ENCODE peak calls at places on chromosome 21, in four cellular contexts. One of them, this sample, is unnamed.

GRCh38 chr21:16011719-16012118 is 281.9 kb downstream of the USP25 start:
- DNase-seq in fibroblast of lung: no peak
- DNase-seq in astrocyte: no peak
- DNase-seq in neural progenitor cell: no peak
- DNase-seq in this sample: no peak

GRCh38 chr21:26977741-26978140 is 10.9 kb upstream of the ADAMTS5 start:
- DNase-seq in fibroblast of lung: peak; percentile 32
- DNase-seq in astrocyte: peak; percentile 22
- DNase-seq in neural progenitor cell: no peak
- DNase-seq in this sample: no peak

GRCh38 chr21:31668651-31669491 is 9.4 kb downstream of the SOD1 start:
- DNase-seq in fibroblast of lung: no peak
- DNase-seq in astrocyte: no peak
- DNase-seq in neural progenitor cell: no peak
- DNase-seq in this sample: no peak

GRCh38 chr21:26557106-26557505 is 16.0 kb downstream of the CYYR1 start:
- DNase-seq in fibroblast of lung: no peak
- DNase-seq in astrocyte: no peak
- DNase-seq in neural progenitor cell: no peak
- DNase-seq in this sample: no peak

GRCh38 chr21:16912075-16912474 is 600.8 kb upstream of the CXADR start:
- DNase-seq in fibroblast of lung: peak; percentile 85
- DNase-seq in astrocyte: peak; percentile 84
- DNase-seq in neural progenitor cell: no peak
- DNase-seq in this sample: no peak

GRCh38 chr21:23968722-23969647 is 1638.3 kb downstream of the MRPL39 start:
- DNase-seq in fibroblast of lung: peak; percentile 12
- DNase-seq in astrocyte: no peak
- DNase-seq in neural progenitor cell: peak; percentile 35
- DNase-seq in this sample: peak; percentile 7

GRCh38 chr21:46557469-46557868 is 47.4 kb downstream of the S100B start:
- DNase-seq in fibroblast of lung: no peak
- DNase-seq in astrocyte: no peak
- DNase-seq in neural progenitor cell: no peak
- DNase-seq in this sample: no peak

GRCh38 chr21:18603246-18603645 is 199.7 kb upstream of the TMPRSS15 start:
- DNase-seq in fibroblast of lung: no peak
- DNase-seq in astrocyte: no peak
- DNase-seq in neural progenitor cell: no peak
- DNase-seq in this sample: no peak

GRCh38 chr21:22224261-22224660 is 1226.1 kb downstream of the NCAM2 start:
- DNase-seq in fibroblast of lung: no peak
- DNase-seq in astrocyte: no peak
- DNase-seq in neural progenitor cell: no peak
- DNase-seq in this sample: no peak

GRCh38 chr21:29231781-29232548 is 66.8 kb upstream of the BACH1 start:
- DNase-seq in fibroblast of lung: no peak
- DNase-seq in astrocyte: no peak
- DNase-seq in neural progenitor cell: no peak
- DNase-seq in this sample: no peak

GRCh38 chr21:36479415-36480402 is at the start of gene CLDN14:
- DNase-seq in fibroblast of lung: peak; percentile 36
- DNase-seq in astrocyte: no peak
- DNase-seq in neural progenitor cell: no peak
- DNase-seq in this sample: no peak

GRCh38 chr21:26846036-26846931 is 1.1 kb upstream of the ADAMTS1 start:
- DNase-seq in fibroblast of lung: peak; percentile 65
- DNase-seq in astrocyte: peak; percentile 47
- DNase-seq in neural progenitor cell: peak; percentile 79
- DNase-seq in this sample: no peak

GRCh38 chr21:36097427-36098230 is 27.8 kb downstream of the CBR1 start:
- DNase-seq in fibroblast of lung: peak; percentile 71
- DNase-seq in astrocyte: peak; percentile 64
- DNase-seq in neural progenitor cell: no peak
- DNase-seq in this sample: no peak

GRCh38 chr21:40245021-40245420 is 377.8 kb downstream of the PCP4 start:
- DNase-seq in fibroblast of lung: no peak
- DNase-seq in astrocyte: no peak
- DNase-seq in neural progenitor cell: no peak
- DNase-seq in this sample: no peak

DNA sequence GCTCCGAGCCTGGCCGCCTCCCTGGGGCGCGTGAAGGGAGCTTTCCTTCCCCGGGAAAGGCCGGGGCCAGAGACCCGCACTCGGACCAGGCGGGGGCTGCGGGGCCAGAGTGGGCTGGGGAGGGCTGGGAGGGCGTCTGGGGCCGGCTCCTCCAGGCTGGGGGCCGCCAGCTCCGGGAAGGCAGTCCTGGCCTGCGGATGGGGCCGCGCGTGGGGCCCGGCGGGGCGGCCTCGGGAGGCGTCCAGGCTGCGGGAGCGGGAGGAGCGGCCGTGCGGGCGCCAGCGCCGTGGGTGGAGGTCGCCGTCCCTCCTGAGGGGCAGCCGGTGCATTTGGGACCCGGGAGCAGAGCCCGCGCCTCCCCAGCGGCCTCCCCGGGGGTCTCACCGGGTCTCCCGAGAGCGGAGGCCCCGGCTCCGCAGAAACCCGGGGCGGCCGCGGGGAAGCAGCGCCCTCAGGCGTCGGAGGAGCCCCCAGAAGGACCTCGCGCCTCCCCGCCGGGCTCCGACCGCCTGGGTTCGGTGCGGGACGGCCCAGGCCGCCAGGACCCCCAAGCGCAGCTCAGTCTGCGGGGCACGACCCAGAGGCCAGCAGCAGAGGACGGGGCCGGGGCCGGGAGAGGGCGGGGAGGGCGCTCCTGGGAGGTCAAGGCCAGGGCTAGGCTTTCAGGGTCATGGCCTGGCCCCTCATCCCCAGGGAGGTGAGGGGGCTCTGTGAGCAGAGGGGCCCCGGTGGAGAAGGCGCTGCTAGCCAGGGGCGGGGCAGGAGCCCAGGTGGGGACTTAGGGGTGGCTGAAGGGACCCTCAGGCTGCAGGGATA is 7.3 kb upstream of the SLX9 start:
- DNase-seq in fibroblast of lung: no peak
- DNase-seq in astrocyte: no peak
- DNase-seq in neural progenitor cell: peak; percentile 66
- DNase-seq in this sample: no peak
- TF ChIP-seq CTCF in fibroblast of lung: no peak
- TF ChIP-seq CTCF in astrocyte: no peak
- TF ChIP-seq CTCF in neural progenitor cell: peak; percentile 57
- TF ChIP-seq CTCF in this sample: peak; percentile 41

GRCh38 chr21:34889537-34890257 is 159.4 kb downstream of the RUNX1 start:
- DNase-seq in fibroblast of lung: peak; percentile 80
- DNase-seq in astrocyte: peak; percentile 62
- DNase-seq in neural progenitor cell: peak; percentile 90
- DNase-seq in this sample: no peak
- H3K4me3 ChIP-seq in fibroblast of lung: peak overlapping the region; percentile 75
- H3K4me3 ChIP-seq in astrocyte: peak overlapping the region; percentile 95
- H3K4me3 ChIP-seq in neural progenitor cell: peak overlapping the region; percentile 62
- H3K4me3 ChIP-seq in this sample: peak overlapping the region; percentile 72

GRCh38 chr21:42337830-42338729 is 12.7 kb downstream of the TFF2 start:
- DNase-seq in fibroblast of lung: peak; percentile 35
- DNase-seq in astrocyte: peak; percentile 9
- DNase-seq in neural progenitor cell: peak; percentile 87
- DNase-seq in this sample: no peak
- TF ChIP-seq CTCF in fibroblast of lung: peak; percentile 31
- TF ChIP-seq CTCF in astrocyte: peak; percentile 61
- TF ChIP-seq CTCF in neural progenitor cell: peak; percentile 77
- TF ChIP-seq CTCF in this sample: peak; percentile 54

DNA sequence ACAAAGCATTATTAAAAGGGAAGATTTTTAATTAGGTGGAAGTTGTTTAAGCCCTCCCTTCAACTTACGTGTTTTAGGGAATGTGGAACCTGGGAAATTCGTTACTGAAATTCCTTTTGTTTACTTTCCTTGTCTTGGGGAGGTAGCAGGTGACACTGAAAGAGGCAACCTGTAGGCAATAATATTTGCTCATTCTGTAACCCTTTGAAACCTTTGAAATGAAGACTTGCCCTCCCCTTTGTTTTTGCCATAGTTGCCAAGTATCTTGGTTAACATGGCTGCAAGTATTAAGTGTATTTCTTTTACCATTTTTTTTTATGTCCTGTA is 1.7 kb downstream of the MRPS6 start:
- DNase-seq in fibroblast of lung: no peak
- DNase-seq in astrocyte: no peak
- DNase-seq in neural progenitor cell: no peak
- DNase-seq in this sample: no peak
- H3K4me3 ChIP-seq in fibroblast of lung: peak overlapping the region; percentile 80
- H3K4me3 ChIP-seq in astrocyte: peak overlapping the region; percentile 81
- H3K4me3 ChIP-seq in neural progenitor cell: peak overlapping the region; percentile 96
- H3K4me3 ChIP-seq in this sample: peak overlapping the region; percentile 86

GRCh38 chr21:45082715-45083114 is 8.3 kb downstream of the ADARB1 start:
- DNase-seq in fibroblast of lung: no peak
- DNase-seq in astrocyte: no peak
- DNase-seq in neural progenitor cell: no peak
- DNase-seq in this sample: no peak

GRCh38 chr21:45085700-45086099 is 11.3 kb downstream of the ADARB1 start:
- DNase-seq in fibroblast of lung: no peak
- DNase-seq in astrocyte: no peak
- DNase-seq in neural progenitor cell: no peak
- DNase-seq in this sample: no peak

GRCh38 chr21:45086342-45086958 is 12.1 kb downstream of the ADARB1 start:
- DNase-seq in fibroblast of lung: no peak
- DNase-seq in astrocyte: no peak
- DNase-seq in neural progenitor cell: no peak
- DNase-seq in this sample: no peak

GRCh38 chr21:45084881-45085536 is 10.6 kb downstream of the ADARB1 start:
- DNase-seq in fibroblast of lung: no peak
- DNase-seq in astrocyte: no peak
- DNase-seq in neural progenitor cell: no peak
- DNase-seq in this sample: no peak

GRCh38 chr21:45084121-45084520 is 9.7 kb downstream of the ADARB1 start:
- DNase-seq in fibroblast of lung: no peak
- DNase-seq in astrocyte: no peak
- DNase-seq in neural progenitor cell: no peak
- DNase-seq in this sample: no peak
- TF ChIP-seq CTCF in fibroblast of lung: no peak
- TF ChIP-seq CTCF in astrocyte: no peak
- TF ChIP-seq CTCF in neural progenitor cell: no peak
- TF ChIP-seq CTCF in this sample: no peak

GRCh38 chr21:14526816-14527689 is 19.1 kb downstream of the SAMSN1 start:
- DNase-seq in fibroblast of lung: no peak
- DNase-seq in astrocyte: no peak
- DNase-seq in neural progenitor cell: no peak
- DNase-seq in this sample: no peak
- H3K4me3 ChIP-seq in fibroblast of lung: no peak overlapping the region
- H3K4me3 ChIP-seq in astrocyte: no peak overlapping the region
- H3K4me3 ChIP-seq in neural progenitor cell: no peak overlapping the region
- H3K4me3 ChIP-seq in this sample: no peak overlapping the region

DNA sequence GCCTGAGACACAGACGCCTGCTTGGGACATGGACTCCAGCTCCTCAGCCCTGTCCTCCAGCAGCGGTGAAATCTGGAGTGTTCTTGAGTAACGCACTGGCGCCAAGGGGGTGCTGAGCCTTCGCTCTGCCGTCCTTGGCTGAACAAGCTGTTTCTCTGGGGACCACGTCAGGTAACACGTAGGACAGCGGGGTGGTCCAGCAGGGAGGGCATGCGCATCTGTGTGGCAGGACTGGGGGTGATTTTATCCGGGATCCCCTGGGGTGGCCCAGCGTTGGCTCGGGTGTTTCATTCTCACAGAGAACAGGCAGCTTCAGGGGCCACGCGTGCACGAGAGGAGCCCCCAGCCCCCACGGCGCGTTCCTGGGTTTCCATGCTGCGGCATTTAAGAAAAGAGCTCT is 61.2 kb downstream of the AGPAT3 start:
- DNase-seq in fibroblast of lung: no peak
- DNase-seq in astrocyte: no peak
- DNase-seq in neural progenitor cell: no peak
- DNase-seq in this sample: no peak
- TF ChIP-seq CTCF in fibroblast of lung: no peak
- TF ChIP-seq CTCF in astrocyte: no peak
- TF ChIP-seq CTCF in neural progenitor cell: no peak
- TF ChIP-seq CTCF in this sample: no peak